ENCODE peak calls at places on chromosome 20, in seven cellular contexts. K is NCI-H1436 treated with DMSO at 0.1 percent for 48 hours, I is heart right ventricle, R is AG04449, B is H54, P is amniotic epithelial cell, F is T-helper 2 cell. U is an unnamed sample.

GRCh38 chr20:18984238-18985200 is 170.9 kb downstream of the SCP2D1 start:
- DNase-seq in K (peak; percentile 35), I (no peak), R (no peak), B (no peak), P (no peak), F (no peak), U (no peak)

GRCh38 chr20:62822788-62823651 is 6.2 kb downstream of the COL9A3 start:
- DNase-seq in K (peak; percentile 63), I (no peak), R (no peak), B (no peak), P (peak; percentile 30), F (no peak), U (peak; percentile 31)

GRCh38 chr20:39661833-39662232 is 699.7 kb downstream of the DHX35 start:
- DNase-seq in K (no peak), I (no peak), R (peak; percentile 47), B (peak; percentile 19), P (no peak), F (no peak), U (no peak)

GRCh38 chr20:25576783-25577530 is 8.4 kb downstream of the NINL start:
- DNase-seq in K (no peak), I (no peak), R (no peak), B (no peak), P (no peak), F (no peak), U (no peak)

GRCh38 chr20:25035924-25036323 is 22.0 kb downstream of the ACSS1 start:
- DNase-seq in K (no peak), I (no peak), R (no peak), B (no peak), P (no peak), F (no peak), U (no peak)

GRCh38 chr20:41217422-41217821 is 80.1 kb downstream of the PLCG1 start:
- DNase-seq in K (no peak), I (no peak), R (no peak), B (no peak), P (no peak), F (no peak), U (no peak)

GRCh38 chr20:34475979-34476736 is 40.1 kb upstream of the DYNLRB1 start:
- DNase-seq in K (no peak), I (peak; percentile 28), R (no peak), B (no peak), P (peak; percentile 24), F (no peak), U (no peak)

GRCh38 chr20:63503524-63503923 is 4.6 kb upstream of the EEF1A2 start:
- DNase-seq in K (no peak), I (no peak), R (no peak), B (no peak), P (no peak), F (no peak), U (no peak)

GRCh38 chr20:77231-77630 is 10.2 kb upstream of the DEFB125 start:
- DNase-seq in K (no peak), I (no peak), R (no peak), B (no peak), P (no peak), F (no peak), U (no peak)

GRCh38 chr20:59006864-59007757 is at the start of gene CTSZ:
- DNase-seq in K (no peak), I (peak; percentile 51), R (no peak), B (peak; percentile 79), P (peak; percentile 17), F (peak; percentile 24), U (peak; percentile 94)

GRCh38 chr20:53606364-53606985 is 12.8 kb upstream of the ZNF217 start:
- DNase-seq in K (no peak), I (no peak), R (no peak), B (no peak), P (peak; percentile 90), F (no peak), U (peak; percentile 55)

GRCh38 chr20:41232971-41233926 is 84.3 kb downstream of the ZHX3 start:
- DNase-seq in K (no peak), I (no peak), R (peak; percentile 77), B (peak; percentile 39), P (peak; percentile 91), F (no peak), U (peak; percentile 79)

GRCh38 chr20:31484001-31484400 is 8.9 kb downstream of the REM1 start:
- DNase-seq in K (no peak), I (no peak), R (no peak), B (no peak), P (no peak), F (no peak), U (no peak)

GRCh38 chr20:62358171-62358719 is 8.9 kb downstream of the LAMA5 start:
- DNase-seq in K (no peak), I (no peak), R (no peak), B (peak; percentile 89), P (no peak), F (no peak), U (no peak)

GRCh38 chr20:53654932-53655674 is 61.5 kb upstream of the ZNF217 start:
- DNase-seq in K (no peak), I (no peak), R (no peak), B (no peak), P (no peak), F (no peak), U (no peak)

GRCh38 chr20:53935353-53936084 is 134.9 kb downstream of the BCAS1 start:
- DNase-seq in K (no peak), I (no peak), R (no peak), B (no peak), P (no peak), F (no peak), U (no peak)

GRCh38 chr20:25063546-25063945 is 5.6 kb upstream of the ACSS1 start:
- DNase-seq in K (no peak), I (no peak), R (no peak), B (no peak), P (no peak), F (no peak), U (no peak)

GRCh38 chr20:22652685-22653568 is 68.6 kb upstream of the FOXA2 start:
- DNase-seq in K (no peak), I (no peak), R (no peak), B (no peak), P (no peak), F (no peak), U (peak; percentile 15)

GRCh38 chr20:51697119-51697826 is 70.9 kb downstream of the ATP9A start:
- DNase-seq in K (no peak), I (no peak), R (no peak), B (no peak), P (no peak), F (no peak), U (no peak)

GRCh38 chr20:32792316-32792715 is 27.4 kb upstream of the MAPRE1 start:
- DNase-seq in K (no peak), I (no peak), R (peak; percentile 9), B (no peak), P (peak; percentile 74), F (no peak), U (no peak)

GRCh38 chr20:63371346-63371865 is 10.3 kb upstream of the CHRNA4 start:
- DNase-seq in K (no peak), I (no peak), R (no peak), B (no peak), P (no peak), F (no peak), U (no peak)

GRCh38 chr20:51659491-51660050 is 108.6 kb downstream of the ATP9A start:
- DNase-seq in K (no peak), I (no peak), R (no peak), B (no peak), P (no peak), F (no peak), U (no peak)

GRCh38 chr20:45833030-45833882 is at the start of gene SNX21:
- DNase-seq in K (no peak), I (peak; percentile 92), R (peak; percentile 63), B (peak; percentile 83), P (peak; percentile 97), F (no peak), U (peak; percentile 94)

GRCh38 chr20:38109657-38110524 is 55.2 kb downstream of the TGM2 start:
- DNase-seq in K (no peak), I (peak; percentile 86), R (peak; percentile 98), B (peak; percentile 62), P (peak; percentile 100), F (no peak), U (peak; percentile 86)

GRCh38 chr20:55678126-55678525 is 327.2 kb downstream of the CBLN4 start:
- DNase-seq in K (no peak), I (no peak), R (no peak), B (no peak), P (no peak), F (no peak), U (no peak)

GRCh38 chr20:59765599-59766177 is 161.3 kb downstream of the PHACTR3 start:
- DNase-seq in K (no peak), I (no peak), R (no peak), B (no peak), P (no peak), F (no peak), U (no peak)

GRCh38 chr20:43477193-43477592 is 19.5 kb downstream of the SRSF6 start:
- DNase-seq in K (no peak), I (no peak), R (no peak), B (no peak), P (no peak), F (no peak), U (no peak)

GRCh38 chr20:61604494-61604893 is 352.4 kb downstream of the CDH4 start:
- DNase-seq in K (no peak), I (no peak), R (no peak), B (no peak), P (no peak), F (no peak), U (no peak)

GRCh38 chr20:41607791-41608190 is 10.4 kb downstream of the CHD6 start:
- DNase-seq in K (no peak), I (no peak), R (no peak), B (no peak), P (no peak), F (no peak), U (no peak)

GRCh38 chr20:49821850-49822249 is 9.2 kb downstream of the SLC9A8 start:
- DNase-seq in K (no peak), I (peak; percentile 24), R (no peak), B (peak; percentile 15), P (peak; percentile 73), F (no peak), U (peak; percentile 82)

GRCh38 chr20:11551491-11551890 is 366.2 kb upstream of the BTBD3 start:
- DNase-seq in K (no peak), I (no peak), R (no peak), B (no peak), P (no peak), F (no peak), U (no peak)

GRCh38 chr20:4597215-4597614 is 124.5 kb upstream of the PRND start:
- DNase-seq in K (no peak), I (no peak), R (no peak), B (no peak), P (no peak), F (no peak), U (no peak)

GRCh38 chr20:2386516-2387179 is 5.9 kb downstream of the TGM6 start:
- DNase-seq in K (no peak), I (no peak), R (peak; percentile 7), B (no peak), P (peak; percentile 7), F (no peak), U (peak; percentile 43)

GRCh38 chr20:44429419-44430269 is 46.0 kb upstream of the TTPAL start:
- DNase-seq in K (no peak), I (no peak), R (no peak), B (no peak), P (no peak), F (no peak), U (no peak)

GRCh38 chr20:42041000-42041565 is 422.9 kb upstream of the CHD6 start:
- DNase-seq in K (no peak), I (no peak), R (no peak), B (no peak), P (no peak), F (no peak), U (no peak)

U was measured in GM03348.